ENCODE peak calls at places on chromosomes 13 and 19, in six cellular contexts. F, Z, R, V, X and Q are unnamed samples.

GRCh38 chr13:34256236-34256635 is 438.3 kb downstream of the RFC3 start:
- DNase-seq in X (no peak), F (no peak), Z (no peak), R (no peak), V (no peak), Q (no peak)

GRCh38 chr19:51030631-51031030 is 4.2 kb downstream of the KLK12 start:
- DNase-seq in X (peak), F (no peak), Z (no peak), R (no peak), V (no peak), Q (no peak)

GRCh38 chr19:17721821-17722220 is 2.5 kb downstream of the MAP1S start:
- DNase-seq in F (no peak), Z (peak), X (no peak), R (no peak), V (no peak), Q (no peak)

GRCh38 chr13:33235564-33235963 is 50.0 kb downstream of the STARD13 start:
- DNase-seq in V (no peak), F (no peak), Z (peak), X (no peak), R (no peak), Q (no peak)

GRCh38 chr13:28531195-28531955 is 36.4 kb upstream of the FLT1 start:
- DNase-seq in Z (peak), V (no peak), F (peak), R (peak), X (peak), Q (no peak)

GRCh38 chr19:55344444-55344843 is 4.8 kb downstream of the KMT5C start:
- DNase-seq in X (no peak), F (no peak), Z (peak), R (no peak), V (no peak), Q (no peak)

GRCh38 chr13:26299168-26299788 is 45.3 kb downstream of the CDK8 start:
- DNase-seq in F (no peak), X (no peak), R (no peak), V (no peak), Z (no peak), Q (no peak)

GRCh38 chr13:65460136-65460535 is 1770.0 kb downstream of the PCDH9 start:
- DNase-seq in F (no peak), Z (peak), X (no peak), R (no peak), V (no peak), Q (no peak)

GRCh38 chr19:18730885-18731513 is 47.5 kb downstream of the CRTC1 start:
- DNase-seq in F (no peak), Z (no peak), V (no peak), R (no peak), X (no peak), Q (no peak)

GRCh38 chr19:35509018-35509652 is 4.3 kb downstream of the DMKN start:
- DNase-seq in Z (no peak), R (peak), X (no peak), F (peak), V (peak), Q (no peak)

GRCh38 chr13:58858870-58859371 is 1227.4 kb downstream of the PCDH17 start:
- DNase-seq in R (no peak), F (no peak), V (no peak), Z (no peak), X (no peak), Q (no peak)

GRCh38 chr13:49220856-49221614 is 897 bp downstream of the MLNR start:
- DNase-seq in Z (peak), X (no peak), F (no peak), V (no peak), R (no peak), Q (no peak)

GRCh38 chr13:94556646-94557045 is 39.3 kb downstream of the TGDS start:
- DNase-seq in V (no peak), X (no peak), F (no peak), R (no peak), Z (no peak), Q (no peak)

GRCh38 chr19:50173144-50173543 is 10.1 kb upstream of the IZUMO2 start:
- DNase-seq in R (no peak), Z (peak), F (peak), V (no peak), X (no peak), Q (no peak)

GRCh38 chr13:27617801-27618411 is 2.4 kb downstream of the LNX2 start:
- DNase-seq in X (no peak), R (no peak), F (no peak), V (no peak), Z (no peak), Q (no peak)

GRCh38 chr19:3359850-3360493 is 6.4 kb upstream of the NFIC start:
- DNase-seq in X (no peak), R (peak), Z (no peak), V (peak), F (peak), Q (no peak)

GRCh38 chr13:112774829-112775565 is 85.2 kb downstream of the ATP11A start:
- DNase-seq in F (no peak), R (no peak), V (no peak), X (no peak), Z (no peak), Q (no peak)

GRCh38 chr19:36225219-36225892 is 10.4 kb downstream of the ZNF146 start:
- DNase-seq in F (no peak), V (no peak), Z (peak), X (no peak), R (no peak), Q (peak)